ENCODE peak calls at places on chromosomes 1 and 21, in eight cellular contexts. S, R, B, O, T, P, I and X are unnamed samples.

GRCh38 chr1:64098856-64099606 is 104.4 kb upstream of the UBE2U start:
- DNase-seq in S (no peak), P (no peak), R (no peak), O (no peak), I (no peak), B (no peak), T (no peak), X (no peak)

GRCh38 chr1:3617806-3618345 is 6.6 kb upstream of the MEGF6 start:
- DNase-seq in S (no peak), I (no peak), R (no peak), B (no peak), P (no peak), O (no peak), T (no peak), X (no peak)

GRCh38 chr1:221832151-221832550 is 90.3 kb upstream of the DUSP10 start:
- DNase-seq in I (no peak), R (no peak), O (no peak), B (no peak), T (no peak), P (no peak), S (no peak), X (no peak)

GRCh38 chr1:2821970-2822620 is 20.6 kb upstream of the TTC34 start:
- DNase-seq in T (peak; percentile 67), O (no peak), P (no peak), B (peak; percentile 57), R (no peak), S (peak; percentile 26), I (peak; percentile 5), X (peak; percentile 46)

GRCh38 chr1:220886470-220887201 is 7.4 kb downstream of the HLX start:
- DNase-seq in I (no peak), T (no peak), S (no peak), R (no peak), B (no peak), P (no peak), O (no peak), X (no peak)

GRCh38 chr1:227794813-227795183 is 20.7 kb upstream of the PRSS38 start:
- DNase-seq in B (no peak), S (no peak), O (no peak), T (no peak), R (no peak), I (no peak), P (no peak), X (no peak)

GRCh38 chr1:165632491-165632890 is 1.5 kb downstream of the MGST3 start:
- DNase-seq in R (no peak), B (no peak), I (no peak), T (no peak), S (no peak), O (no peak), P (no peak), X (no peak)

GRCh38 chr1:206048582-206048981 is 4.4 kb upstream of the RHEX start:
- DNase-seq in R (no peak), O (peak; percentile 49), B (no peak), P (no peak), I (no peak), S (no peak), T (no peak), X (no peak)

GRCh38 chr1:22739648-22740385 is 29.2 kb downstream of the EPHB2 start:
- DNase-seq in S (no peak), B (no peak), I (no peak), R (no peak), T (no peak), O (peak; percentile 77), P (no peak), X (no peak)

GRCh38 chr1:209080170-209080781 is 503.2 kb upstream of the CAMK1G start:
- DNase-seq in R (no peak), I (no peak), B (no peak), O (no peak), S (no peak), T (no peak), P (no peak), X (no peak)

GRCh38 chr1:231401478-231401877 is 20.6 kb downstream of the EGLN1 start:
- DNase-seq in O (no peak), I (no peak), P (no peak), R (no peak), S (no peak), B (no peak), T (no peak), X (no peak)

GRCh38 chr1:95984975-95985374 is 736.6 kb upstream of the PTBP2 start:
- DNase-seq in B (no peak), T (no peak), I (no peak), R (no peak), S (no peak), O (no peak), P (no peak), X (no peak)

GRCh38 chr1:24322636-24323177 is 3.5 kb downstream of the GRHL3 start:
- DNase-seq in I (no peak), O (no peak), T (no peak), B (no peak), P (no peak), S (no peak), R (peak; percentile 13), X (no peak)

GRCh38 chr1:214603819-214604252 is 841 bp downstream of the CENPF start:
- DNase-seq in R (peak; percentile 27), T (peak; percentile 27), B (no peak), P (no peak), S (no peak), O (no peak), I (peak; percentile 22), X (no peak)

GRCh38 chr1:44249543-44249942 is 36.3 kb downstream of the DMAP1 start:
- DNase-seq in T (no peak), B (no peak), R (no peak), I (no peak), P (no peak), S (no peak), O (no peak), X (no peak)

GRCh38 chr1:228345201-228345930 is 61.3 kb downstream of the TRIM11 start:
- DNase-seq in B (no peak), I (no peak), R (peak; percentile 1), P (no peak), S (no peak), T (peak; percentile 8), O (peak; percentile 17), X (no peak)

GRCh38 chr1:204197068-204197467 is 777 bp upstream of the KISS1 start:
- DNase-seq in P (no peak), B (no peak), I (no peak), O (no peak), R (no peak), T (no peak), S (no peak), X (no peak)

GRCh38 chr1:26705788-26706237 is 10.0 kb downstream of the ARID1A start:
- DNase-seq in R (no peak), I (no peak), T (no peak), O (no peak), P (no peak), B (no peak), S (no peak), X (no peak)

GRCh38 chr21:27571706-27572105 is 604.8 kb upstream of the ADAMTS5 start:
- DNase-seq in O (no peak), B (no peak), I (no peak), R (no peak), S (no peak), P (no peak), T (no peak), X (no peak)

GRCh38 chr21:16842716-16843115 is 670.1 kb upstream of the CXADR start:
- DNase-seq in I (no peak), O (no peak), R (no peak), B (no peak), S (no peak), T (no peak), P (no peak), X (no peak)

GRCh38 chr1:222897527-222898190 is 82.8 kb downstream of the DISP1 start:
- DNase-seq in I (no peak), S (no peak), B (no peak), O (no peak), R (no peak), P (no peak), T (no peak), X (no peak)

GRCh38 chr1:116902027-116902426 is 7.7 kb upstream of the PTGFRN start:
- DNase-seq in I (no peak), P (no peak), S (no peak), B (no peak), O (no peak), T (no peak), R (no peak), X (no peak)

GRCh38 chr1:191396622-191397021 is 761.6 kb upstream of the RGS18 start:
- DNase-seq in O (no peak), R (no peak), B (no peak), P (no peak), S (no peak), I (no peak), T (no peak), X (no peak)

GRCh38 chr1:199954701-199955100 is 72.8 kb upstream of the NR5A2 start:
- DNase-seq in R (no peak), P (no peak), S (no peak), I (peak; percentile 14), B (no peak), T (no peak), O (no peak), X (no peak)

GRCh38 chr21:42316891-42317290 is 1.7 kb upstream of the TFF3 start:
- DNase-seq in P (no peak), T (no peak), I (no peak), B (no peak), S (no peak), O (no peak), R (no peak), X (no peak)

GRCh38 chr1:114671011-114671938 is 1.4 kb upstream of the DENND2C start:
- DNase-seq in T (no peak), R (no peak), B (no peak), P (peak; percentile 78), S (no peak), I (no peak), O (no peak), X (no peak)